ENCODE peak calls at places on chromosomes 6 and 20, in six cellular contexts. One of them, this sample, is unnamed.

GRCh38 chr6:25958700-25959162 is 3.9 kb upstream of the TRIM38 start:
- DNase-seq in cardiac muscle cell: no peak
- DNase-seq in fibroblast of lung: peak; percentile 51
- DNase-seq in WTC11: no peak
- DNase-seq in endothelial cell: no peak
- DNase-seq in mesothelial cell of epicardium: no peak
- DNase-seq in this sample: no peak

GRCh38 chr6:141472550-141472949 is 660.2 kb upstream of the GJE1 start:
- DNase-seq in mesothelial cell of epicardium: no peak
- DNase-seq in cardiac muscle cell: no peak
- DNase-seq in endothelial cell: no peak
- DNase-seq in fibroblast of lung: no peak
- DNase-seq in WTC11: no peak
- DNase-seq in this sample: no peak

GRCh38 chr6:11120273-11121005 is 8.9 kb upstream of the ERVFRD-1 start:
- DNase-seq in WTC11: no peak
- DNase-seq in fibroblast of lung: peak; percentile 64
- DNase-seq in cardiac muscle cell: no peak
- DNase-seq in endothelial cell: no peak
- DNase-seq in mesothelial cell of epicardium: no peak
- DNase-seq in this sample: no peak

GRCh38 chr20:62908971-62909791 is 17.1 kb downstream of the DIDO1 start:
- DNase-seq in mesothelial cell of epicardium: no peak
- DNase-seq in fibroblast of lung: no peak
- DNase-seq in WTC11: no peak
- DNase-seq in endothelial cell: no peak
- DNase-seq in cardiac muscle cell: no peak
- DNase-seq in this sample: no peak

GRCh38 chr20:20369353-20370086 is 1.6 kb downstream of the INSM1 start:
- DNase-seq in mesothelial cell of epicardium: no peak
- DNase-seq in WTC11: peak; percentile 66
- DNase-seq in endothelial cell: peak; percentile 13
- DNase-seq in cardiac muscle cell: peak; percentile 5
- DNase-seq in fibroblast of lung: no peak
- DNase-seq in this sample: no peak

GRCh38 chr6:170186006-170186908 is 104.6 kb downstream of the DLL1 start:
- DNase-seq in fibroblast of lung: no peak
- DNase-seq in mesothelial cell of epicardium: no peak
- DNase-seq in endothelial cell: no peak
- DNase-seq in WTC11: no peak
- DNase-seq in cardiac muscle cell: no peak
- DNase-seq in this sample: peak; percentile 78

GRCh38 chr6:130076512-130076911 is 58.1 kb downstream of the L3MBTL3 start:
- DNase-seq in mesothelial cell of epicardium: no peak
- DNase-seq in fibroblast of lung: peak; percentile 46
- DNase-seq in WTC11: no peak
- DNase-seq in cardiac muscle cell: no peak
- DNase-seq in endothelial cell: no peak
- DNase-seq in this sample: no peak

GRCh38 chr6:142570221-142570671 is 268.4 kb downstream of the ADGRG6 start:
- DNase-seq in mesothelial cell of epicardium: no peak
- DNase-seq in WTC11: no peak
- DNase-seq in endothelial cell: no peak
- DNase-seq in fibroblast of lung: peak; percentile 22
- DNase-seq in cardiac muscle cell: no peak
- DNase-seq in this sample: no peak

GRCh38 chr6:143878272-143878760 is 14.0 kb downstream of the ZC2HC1B start:
- DNase-seq in endothelial cell: no peak
- DNase-seq in cardiac muscle cell: no peak
- DNase-seq in WTC11: no peak
- DNase-seq in mesothelial cell of epicardium: no peak
- DNase-seq in fibroblast of lung: no peak
- DNase-seq in this sample: no peak

GRCh38 chr6:35471836-35472345 is 3.7 kb downstream of the RPL10A start:
- DNase-seq in fibroblast of lung: no peak
- DNase-seq in cardiac muscle cell: no peak
- DNase-seq in mesothelial cell of epicardium: no peak
- DNase-seq in endothelial cell: no peak
- DNase-seq in WTC11: no peak
- DNase-seq in this sample: no peak

GRCh38 chr6:133951227-133951626 is 1.8 kb upstream of the TBPL1 start:
- DNase-seq in mesothelial cell of epicardium: no peak
- DNase-seq in cardiac muscle cell: no peak
- DNase-seq in endothelial cell: no peak
- DNase-seq in fibroblast of lung: no peak
- DNase-seq in WTC11: no peak
- DNase-seq in this sample: no peak

GRCh38 chr6:79570129-79570801 is 33.0 kb upstream of the LCA5 start:
- DNase-seq in cardiac muscle cell: peak; percentile 4
- DNase-seq in endothelial cell: no peak
- DNase-seq in WTC11: peak; percentile 46
- DNase-seq in fibroblast of lung: no peak
- DNase-seq in mesothelial cell of epicardium: no peak
- DNase-seq in this sample: no peak

GRCh38 chr6:31918069-31918725 is 9.3 kb upstream of the C2 start:
- DNase-seq in WTC11: no peak
- DNase-seq in cardiac muscle cell: no peak
- DNase-seq in mesothelial cell of epicardium: no peak
- DNase-seq in fibroblast of lung: no peak
- DNase-seq in endothelial cell: no peak
- DNase-seq in this sample: no peak

GRCh38 chr6:11632231-11632630 is 94.7 kb downstream of the TMEM170B start:
- DNase-seq in endothelial cell: no peak
- DNase-seq in WTC11: no peak
- DNase-seq in cardiac muscle cell: no peak
- DNase-seq in fibroblast of lung: no peak
- DNase-seq in mesothelial cell of epicardium: no peak
- DNase-seq in this sample: no peak

GRCh38 chr6:146289816-146290588 is 253.6 kb upstream of the RAB32 start:
- DNase-seq in mesothelial cell of epicardium: no peak
- DNase-seq in WTC11: no peak
- DNase-seq in endothelial cell: no peak
- DNase-seq in fibroblast of lung: peak; percentile 86
- DNase-seq in cardiac muscle cell: no peak
- DNase-seq in this sample: no peak

GRCh38 chr6:155120034-155120433 is 124.9 kb downstream of the TIAM2 start:
- DNase-seq in mesothelial cell of epicardium: no peak
- DNase-seq in WTC11: peak; percentile 52
- DNase-seq in fibroblast of lung: no peak
- DNase-seq in endothelial cell: no peak
- DNase-seq in cardiac muscle cell: no peak
- DNase-seq in this sample: no peak

GRCh38 chr6:44119704-44120262 is 7.5 kb downstream of the MRPL14 start:
- DNase-seq in mesothelial cell of epicardium: no peak
- DNase-seq in fibroblast of lung: no peak
- DNase-seq in endothelial cell: no peak
- DNase-seq in WTC11: no peak
- DNase-seq in cardiac muscle cell: no peak
- DNase-seq in this sample: no peak

GRCh38 chr20:20358801-20359200 is 9.1 kb upstream of the INSM1 start:
- DNase-seq in mesothelial cell of epicardium: no peak
- DNase-seq in WTC11: no peak
- DNase-seq in fibroblast of lung: no peak
- DNase-seq in endothelial cell: no peak
- DNase-seq in cardiac muscle cell: no peak
- DNase-seq in this sample: no peak

GRCh38 chr20:8480597-8480996 is 348.5 kb downstream of the PLCB1 start:
- DNase-seq in WTC11: no peak
- DNase-seq in fibroblast of lung: no peak
- DNase-seq in cardiac muscle cell: no peak
- DNase-seq in endothelial cell: no peak
- DNase-seq in mesothelial cell of epicardium: no peak
- DNase-seq in this sample: no peak

GRCh38 chr20:20237093-20237959 is 130.6 kb upstream of the INSM1 start:
- DNase-seq in mesothelial cell of epicardium: no peak
- DNase-seq in fibroblast of lung: peak; percentile 34
- DNase-seq in WTC11: peak; percentile 54
- DNase-seq in endothelial cell: peak; percentile 53
- DNase-seq in cardiac muscle cell: peak; percentile 75
- DNase-seq in this sample: no peak

GRCh38 chr6:121932071-121933009 is 467.1 kb upstream of the HSF2 start:
- DNase-seq in cardiac muscle cell: peak; percentile 70
- DNase-seq in endothelial cell: peak; percentile 26
- DNase-seq in fibroblast of lung: peak; percentile 76
- DNase-seq in WTC11: peak; percentile 69
- DNase-seq in mesothelial cell of epicardium: no peak
- DNase-seq in this sample: peak; percentile 93

GRCh38 chr6:43391448-43392031 is 22.1 kb upstream of the ZNF318 start:
- DNase-seq in endothelial cell: no peak
- DNase-seq in mesothelial cell of epicardium: no peak
- DNase-seq in WTC11: no peak
- DNase-seq in fibroblast of lung: no peak
- DNase-seq in cardiac muscle cell: no peak
- DNase-seq in this sample: no peak

GRCh38 chr6:85641522-85641915 is 1.2 kb downstream of the SYNCRIP start:
- DNase-seq in WTC11: no peak
- DNase-seq in endothelial cell: no peak
- DNase-seq in mesothelial cell of epicardium: no peak
- DNase-seq in fibroblast of lung: no peak
- DNase-seq in cardiac muscle cell: no peak
- DNase-seq in this sample: no peak

GRCh38 chr6:166556871-166557322 is 29.6 kb downstream of the RAMACL start:
- DNase-seq in mesothelial cell of epicardium: no peak
- DNase-seq in fibroblast of lung: peak; percentile 92
- DNase-seq in WTC11: no peak
- DNase-seq in endothelial cell: no peak
- DNase-seq in cardiac muscle cell: no peak
- DNase-seq in this sample: peak; percentile 92
- TF ChIP-seq CTCF in mesothelial cell of epicardium: no peak
- TF ChIP-seq CTCF in fibroblast of lung: no peak
- TF ChIP-seq CTCF in WTC11: no peak
- TF ChIP-seq CTCF in endothelial cell: no peak
- TF ChIP-seq CTCF in cardiac muscle cell: no peak
- TF ChIP-seq CTCF in this sample: no peak

GRCh38 chr6:8530775-8531435 is 95.6 kb upstream of the SLC35B3 start:
- DNase-seq in WTC11: no peak
- DNase-seq in fibroblast of lung: peak; percentile 1
- DNase-seq in cardiac muscle cell: peak; percentile 4
- DNase-seq in endothelial cell: no peak
- DNase-seq in mesothelial cell of epicardium: no peak
- DNase-seq in this sample: no peak
- TF ChIP-seq CTCF in WTC11: no peak
- TF ChIP-seq CTCF in fibroblast of lung: no peak
- TF ChIP-seq CTCF in cardiac muscle cell: no peak
- TF ChIP-seq CTCF in endothelial cell: no peak
- TF ChIP-seq CTCF in mesothelial cell of epicardium: no peak
- TF ChIP-seq CTCF in this sample: no peak

DNA sequence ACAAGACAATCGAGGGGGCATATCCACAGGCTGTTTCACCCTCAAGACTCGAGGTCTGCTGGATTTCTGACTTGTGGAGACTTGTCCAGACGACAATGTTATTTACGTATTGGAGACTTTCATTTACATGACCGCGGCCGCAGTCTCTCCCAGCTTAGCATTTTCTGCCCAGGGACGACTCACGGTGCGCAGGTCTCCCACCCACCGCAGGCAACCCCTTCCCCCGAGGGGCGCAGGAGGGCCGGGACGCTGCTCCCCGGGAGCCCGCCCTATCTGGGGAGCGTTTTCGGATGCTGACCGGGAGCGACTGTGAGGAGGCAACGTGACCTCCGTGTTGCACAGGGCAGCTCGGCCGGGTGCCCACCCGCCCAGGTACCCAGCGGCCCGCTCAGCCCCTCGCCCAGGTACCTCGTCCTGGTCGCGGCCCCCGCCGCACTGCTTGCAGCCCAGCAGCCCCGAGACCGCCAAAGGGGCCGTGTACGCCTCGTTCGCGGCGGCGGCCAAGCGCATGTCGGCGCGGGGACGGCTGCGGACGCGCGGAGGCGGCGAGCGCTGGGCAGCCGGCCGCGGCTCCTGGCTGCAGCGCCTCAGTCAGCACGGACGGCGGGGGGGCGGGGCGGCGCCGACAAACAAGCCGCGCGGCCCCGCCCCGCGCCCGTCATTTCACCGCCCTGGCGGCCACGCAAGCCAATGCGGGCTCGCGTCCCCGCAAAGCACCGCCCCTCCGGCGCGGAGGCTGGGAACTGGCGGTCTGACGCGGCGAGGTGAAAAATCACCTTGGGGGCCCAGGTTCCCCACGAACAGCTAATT is 85.5 kb downstream of the SESN1 start:
- DNase-seq in WTC11: peak; percentile 92
- DNase-seq in cardiac muscle cell: peak; percentile 96
- DNase-seq in endothelial cell: peak; percentile 96
- DNase-seq in mesothelial cell of epicardium: peak; percentile 91
- DNase-seq in fibroblast of lung: peak; percentile 79
- DNase-seq in this sample: peak; percentile 95
- TF ChIP-seq CTCF in WTC11: no peak
- TF ChIP-seq CTCF in cardiac muscle cell: no peak
- TF ChIP-seq CTCF in endothelial cell: peak; percentile 41
- TF ChIP-seq CTCF in mesothelial cell of epicardium: no peak
- TF ChIP-seq CTCF in fibroblast of lung: no peak
- TF ChIP-seq CTCF in this sample: peak; percentile 24

GRCh38 chr20:56244259-56244658 is 4.3 kb upstream of the MC3R start:
- DNase-seq in mesothelial cell of epicardium: no peak
- DNase-seq in WTC11: no peak
- DNase-seq in cardiac muscle cell: no peak
- DNase-seq in endothelial cell: no peak
- DNase-seq in fibroblast of lung: no peak
- DNase-seq in this sample: no peak

GRCh38 chr20:56247954-56248782 is at the start of gene MC3R:
- DNase-seq in cardiac muscle cell: peak; percentile 2
- DNase-seq in endothelial cell: no peak
- DNase-seq in fibroblast of lung: peak; percentile 28
- DNase-seq in mesothelial cell of epicardium: no peak
- DNase-seq in WTC11: peak; percentile 17
- DNase-seq in this sample: no peak

GRCh38 chr20:56245761-56246160 is 2.8 kb upstream of the MC3R start:
- DNase-seq in cardiac muscle cell: no peak
- DNase-seq in fibroblast of lung: peak; percentile 4
- DNase-seq in endothelial cell: no peak
- DNase-seq in mesothelial cell of epicardium: no peak
- DNase-seq in WTC11: no peak
- DNase-seq in this sample: no peak

DNA sequence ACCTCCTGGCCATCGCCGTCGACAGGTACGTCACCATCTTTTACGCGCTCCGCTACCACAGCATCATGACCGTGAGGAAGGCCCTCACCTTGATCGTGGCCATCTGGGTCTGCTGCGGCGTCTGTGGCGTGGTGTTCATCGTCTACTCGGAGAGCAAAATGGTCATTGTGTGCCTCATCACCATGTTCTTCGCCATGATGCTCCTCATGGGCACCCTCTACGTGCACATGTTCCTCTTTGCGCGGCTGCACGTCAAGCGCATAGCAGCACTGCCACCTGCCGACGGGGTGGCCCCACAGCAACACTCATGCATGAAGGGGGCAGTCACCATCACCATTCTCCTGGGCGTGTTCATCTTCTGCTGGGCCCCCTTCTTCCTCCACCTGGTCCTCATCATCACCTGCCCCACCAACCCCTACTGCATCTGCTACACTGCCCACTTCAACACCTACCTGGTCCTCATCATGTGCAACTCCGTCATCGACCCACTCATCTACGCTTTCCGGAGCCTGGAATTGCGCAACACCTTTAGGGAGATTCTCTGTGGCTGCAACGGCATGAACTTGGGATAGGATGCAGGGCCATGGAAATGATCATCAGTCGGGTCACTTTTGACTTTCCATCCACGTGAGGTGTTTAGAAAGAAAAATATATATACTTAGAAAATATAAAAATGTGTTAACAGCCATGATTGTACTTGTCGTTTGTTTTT is 868 bp downstream of the MC3R start:
- DNase-seq in mesothelial cell of epicardium: no peak
- DNase-seq in endothelial cell: no peak
- DNase-seq in WTC11: peak; percentile 17
- DNase-seq in cardiac muscle cell: no peak
- DNase-seq in fibroblast of lung: no peak
- DNase-seq in this sample: no peak
- TF ChIP-seq CTCF in mesothelial cell of epicardium: no peak
- TF ChIP-seq CTCF in endothelial cell: no peak
- TF ChIP-seq CTCF in WTC11: no peak
- TF ChIP-seq CTCF in cardiac muscle cell: no peak
- TF ChIP-seq CTCF in fibroblast of lung: peak; percentile 19
- TF ChIP-seq CTCF in this sample: peak; percentile 27